ENCODE peak calls at places on chromosomes 2 and 18, in seven cellular contexts. Q, X, V, U, J, A and N are unnamed samples.

GRCh38 chr2:169069341-169069740 is at the start of gene DHRS9:
- DNase-seq in Q (peak; percentile 63), X (peak; percentile 78), V (no peak), U (no peak), J (no peak), A (no peak), N (no peak)

GRCh38 chr2:215071676-215072075 is 66.8 kb downstream of the ABCA12 start:
- DNase-seq in Q (no peak), X (peak; percentile 2), V (no peak), U (no peak), J (no peak), A (no peak), N (no peak)

GRCh38 chr2:61179701-61180639 is 18.0 kb downstream of the C2orf74 start:
- DNase-seq in Q (no peak), X (no peak), V (peak; percentile 37), U (peak; percentile 31), J (no peak), A (peak; percentile 76), N (no peak)

GRCh38 chr2:172615862-172616261 is 60.0 kb downstream of the PDK1 start:
- DNase-seq in Q (no peak), X (no peak), V (no peak), U (no peak), J (no peak), A (no peak), N (no peak)

GRCh38 chr2:27721884-27722485 is 49.5 kb upstream of the MRPL33 start:
- DNase-seq in Q (no peak), X (no peak), V (no peak), U (no peak), J (no peak), A (no peak), N (no peak)

GRCh38 chr2:185821467-185821866 is 82.9 kb downstream of the FSIP2 start:
- DNase-seq in Q (no peak), X (no peak), V (no peak), U (no peak), J (no peak), A (no peak), N (no peak)

GRCh38 chr18:62637807-62638687 is 77.3 kb upstream of the PHLPP1 start:
- DNase-seq in Q (peak; percentile 55), X (peak; percentile 31), V (no peak), U (no peak), J (no peak), A (no peak), N (no peak)

GRCh38 chr2:30232801-30233130 is 1.4 kb downstream of the LBH start:
- DNase-seq in Q (peak; percentile 41), X (no peak), V (no peak), U (no peak), J (peak; percentile 13), A (no peak), N (no peak)

GRCh38 chr2:94999431-94999883 is 26.1 kb upstream of the MAL start:
- DNase-seq in Q (no peak), X (no peak), V (no peak), U (no peak), J (no peak), A (no peak), N (no peak)

GRCh38 chr2:105747997-105748396 is 3.3 kb downstream of the NCK2 start:
- DNase-seq in Q (no peak), X (no peak), V (no peak), U (no peak), J (no peak), A (no peak), N (no peak)

GRCh38 chr2:214543386-214543955 is 132.6 kb downstream of the VWC2L start:
- DNase-seq in Q (no peak), X (no peak), V (no peak), U (no peak), J (no peak), A (no peak), N (no peak)

GRCh38 chr18:48422947-48423378 is 13.8 kb upstream of the ZBTB7C start:
- DNase-seq in Q (no peak), X (no peak), V (no peak), U (no peak), J (no peak), A (no peak), N (no peak)

GRCh38 chr2:177714704-177715103 is 322.1 kb downstream of the AGPS start:
- DNase-seq in Q (no peak), X (no peak), V (no peak), U (no peak), J (no peak), A (no peak), N (no peak)

GRCh38 chr2:169822785-169823392 is 1.8 kb downstream of the METTL5 start:
- DNase-seq in Q (no peak), X (no peak), V (no peak), U (no peak), J (no peak), A (no peak), N (no peak)

GRCh38 chr2:213451542-213452256 is 167.4 kb downstream of the SPAG16 start:
- DNase-seq in Q (peak; percentile 72), X (no peak), V (no peak), U (no peak), J (no peak), A (no peak), N (no peak)

GRCh38 chr2:235551965-235552364 is 58.1 kb downstream of the AGAP1 start:
- DNase-seq in Q (peak; percentile 76), X (peak; percentile 78), V (peak; percentile 36), U (peak; percentile 24), J (no peak), A (peak; percentile 61), N (no peak)

GRCh38 chr2:176110975-176111663 is 4.0 kb downstream of the HOXD11 start:
- DNase-seq in Q (peak; percentile 69), X (peak; percentile 76), V (no peak), U (no peak), J (no peak), A (no peak), N (no peak)

GRCh38 chr2:57959380-57959779 is 87.2 kb upstream of the VRK2 start:
- DNase-seq in Q (no peak), X (no peak), V (no peak), U (no peak), J (no peak), A (no peak), N (no peak)

GRCh38 chr2:119544075-119545031 is at the start of gene CFAP221:
- DNase-seq in Q (peak; percentile 74), X (peak; percentile 79), V (peak; percentile 82), U (peak; percentile 10), J (no peak), A (no peak), N (no peak)

GRCh38 chr2:43491070-43491639 is 104.7 kb downstream of the THADA start:
- DNase-seq in Q (no peak), X (no peak), V (no peak), U (no peak), J (no peak), A (no peak), N (no peak)

GRCh38 chr18:49563130-49563540 is 1.3 kb downstream of the LIPG start:
- DNase-seq in Q (no peak), X (no peak), V (no peak), U (no peak), J (no peak), A (no peak), N (no peak)

GRCh38 chr2:286774-287392 is 1.0 kb downstream of the ALKAL2 start:
- DNase-seq in Q (no peak), X (no peak), V (no peak), U (no peak), J (no peak), A (no peak), N (no peak)

GRCh38 chr2:14454102-14454676 is 178.3 kb upstream of the LRATD1 start:
- DNase-seq in Q (no peak), X (no peak), V (no peak), U (no peak), J (no peak), A (no peak), N (no peak)

GRCh38 chr2:14448340-14448739 is 184.2 kb upstream of the LRATD1 start:
- DNase-seq in Q (no peak), X (no peak), V (no peak), U (no peak), J (no peak), A (no peak), N (no peak)

GRCh38 chr2:14445670-14446069 is 186.8 kb upstream of the LRATD1 start:
- DNase-seq in Q (no peak), X (no peak), V (no peak), U (no peak), J (no peak), A (no peak), N (no peak)

GRCh38 chr2:14451312-14451711 is 181.2 kb upstream of the LRATD1 start:
- DNase-seq in Q (no peak), X (no peak), V (no peak), U (no peak), J (no peak), A (no peak), N (no peak)
- TF ChIP-seq CTCF in Q (no peak), X (no peak), V (no peak), U (no peak), J (no peak), A (no peak), N (no peak)

DNA sequence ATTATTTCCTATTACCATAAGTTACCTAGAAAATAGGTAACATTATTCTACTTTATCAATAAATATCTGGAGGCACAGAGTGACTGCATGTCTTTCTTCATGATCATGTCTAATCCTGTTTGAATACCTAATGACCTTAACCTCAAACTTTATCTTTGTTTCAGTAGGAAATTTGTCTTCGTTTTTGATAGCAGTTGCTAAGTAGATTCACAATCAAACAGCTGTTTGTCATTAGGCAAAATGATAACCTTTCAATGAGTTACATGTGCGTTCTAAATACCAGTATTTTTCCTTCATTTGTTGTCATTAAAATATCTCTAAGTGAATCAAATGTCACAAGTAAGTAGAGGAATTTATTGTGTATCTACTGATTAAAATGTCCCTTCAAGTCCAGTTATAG is 473.8 kb downstream of the NRXN1 start:
- DNase-seq in Q (no peak), X (no peak), V (no peak), U (no peak), J (no peak), A (no peak), N (no peak)
- TF ChIP-seq CTCF in Q (no peak), X (no peak), V (no peak), U (no peak), J (no peak), A (no peak), N (no peak)

DNA sequence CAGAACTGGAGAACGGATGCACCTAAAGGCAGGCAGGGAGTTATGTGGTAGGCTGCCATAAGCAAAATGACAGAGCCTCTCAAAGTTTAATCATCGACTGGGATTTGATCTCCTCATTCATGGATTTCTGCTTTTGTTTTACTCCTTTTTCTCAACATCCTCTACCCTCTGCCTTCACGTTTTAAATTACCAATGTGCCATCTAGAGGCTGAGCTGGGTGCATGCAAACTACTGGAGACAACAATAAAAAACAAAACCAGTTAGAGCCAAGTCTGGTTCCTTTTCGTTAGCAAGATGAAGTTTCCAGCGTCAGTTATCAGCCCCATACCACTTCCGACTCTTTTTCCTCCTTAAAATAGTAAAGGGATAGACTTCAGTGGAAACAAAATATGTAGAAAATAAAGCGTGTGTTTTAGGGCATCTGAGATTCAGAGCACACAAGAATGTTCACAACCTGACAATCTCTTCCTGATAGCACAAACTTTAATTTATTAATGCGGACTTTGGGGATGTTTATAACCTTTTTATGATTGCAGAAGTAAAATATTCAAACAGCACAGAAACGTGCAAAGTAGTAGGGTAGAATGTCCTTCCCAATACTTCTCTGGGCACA is 117.0 kb downstream of the LAMA1 start:
- DNase-seq in Q (no peak), X (no peak), V (no peak), U (no peak), J (no peak), A (no peak), N (no peak)
- TF ChIP-seq CTCF in Q (peak; percentile 57), X (peak; percentile 29), V (peak; percentile 20), U (peak; percentile 43), J (peak; percentile 32), A (no peak), N (peak; percentile 62)

GRCh38 chr2:226934546-226935243 is 98.8 kb downstream of the RHBDD1 start:
- DNase-seq in Q (no peak), X (no peak), V (no peak), U (no peak), J (no peak), A (no peak), N (no peak)

GRCh38 chr2:226932443-226932842 is 96.6 kb downstream of the RHBDD1 start:
- DNase-seq in Q (no peak), X (no peak), V (no peak), U (no peak), J (no peak), A (no peak), N (no peak)
- TF ChIP-seq CTCF in Q (no peak), X (no peak), V (no peak), U (no peak), J (no peak), A (no peak), N (no peak)